ENCODE peak calls at places on chromosomes 2 and 18, in nine cellular contexts. H is HTR-8/SVneo; I is neural crest cell; O is stimulated activated CD4-positive, alpha-beta T cell treated with anti-CD3 and anti-CD28 coated beads, Interleukin-15, amount 100 ng/mL, for 1 hour; U is brain pericyte; R is H54; M is left cardiac atrium; K is AG08395; N is stimulated activated effector memory CD8-positive, alpha-beta T cell treated with anti-CD3 and anti-CD28 coated beads, Interleukin-12 subunit alpha, Interleukin-12 subunit beta, amount 100 ng/mL, for 72 hours. S is an unnamed sample.

GRCh38 chr2:20429528-20429927 is 17.3 kb upstream of the RHOB start:
- DNase-seq in H (no peak), O (no peak), U (no peak), N (no peak), M (no peak), I (no peak), K (no peak), R (no peak), S (no peak)

GRCh38 chr2:239466046-239466754 is 65.4 kb upstream of the HDAC4 start:
- DNase-seq in U (no peak), K (peak), O (no peak), I (no peak), M (peak), N (no peak), R (no peak), H (no peak), S (no peak)

GRCh38 chr2:217220228-217221013 is 360.6 kb upstream of the TNP1 start:
- DNase-seq in O (no peak), M (peak), H (no peak), I (no peak), U (no peak), N (no peak), R (no peak), K (no peak), S (no peak)

GRCh38 chr2:105744909-105745853 is at the start of gene NCK2:
- DNase-seq in U (no peak), O (no peak), K (peak), I (peak), N (no peak), R (peak), M (peak), H (peak), S (no peak)

GRCh38 chr2:104448661-104449410 is 405.1 kb upstream of the POU3F3 start:
- DNase-seq in M (no peak), I (no peak), K (no peak), R (no peak), U (no peak), N (no peak), H (no peak), O (no peak), S (no peak)

GRCh38 chr2:27323592-27324285 is 842 bp upstream of the MPV17 start:
- DNase-seq in U (no peak), O (no peak), N (no peak), M (no peak), R (no peak), I (no peak), H (no peak), K (no peak), S (no peak)

GRCh38 chr18:58180738-58181353 is 136.8 kb downstream of the NEDD4L start:
- DNase-seq in O (peak), U (no peak), M (no peak), R (peak), I (peak), K (peak), N (peak), H (peak), S (peak)

GRCh38 chr2:88097891-88098557 is 29.8 kb downstream of the FABP1 start:
- DNase-seq in I (no peak), M (no peak), H (no peak), U (no peak), O (no peak), K (no peak), N (no peak), R (no peak), S (no peak)

GRCh38 chr2:82852787-82853186 is 1606.3 kb downstream of the SUCLG1 start:
- DNase-seq in R (no peak), U (no peak), O (no peak), H (no peak), I (no peak), K (no peak), N (no peak), M (no peak), S (no peak)

GRCh38 chr2:157875720-157876065 is 437 bp downstream of the ACVR1 start:
- DNase-seq in O (no peak), K (no peak), R (no peak), M (no peak), N (peak), I (peak), H (peak), U (no peak), S (peak)

GRCh38 chr2:156896294-156896693 is 361.2 kb upstream of the GALNT5 start:
- DNase-seq in M (no peak), K (peak), N (no peak), R (no peak), U (no peak), H (no peak), I (no peak), O (no peak), S (no peak)

GRCh38 chr2:188682864-188683263 is 291.3 kb upstream of the COL3A1 start:
- DNase-seq in R (no peak), I (no peak), N (no peak), K (no peak), U (no peak), O (no peak), H (no peak), M (no peak), S (no peak)

GRCh38 chr2:185736210-185736609 is 2.4 kb upstream of the FSIP2 start:
- DNase-seq in R (no peak), O (no peak), I (no peak), M (no peak), U (no peak), N (no peak), H (no peak), K (no peak), S (no peak)

GRCh38 chr2:235981629-235982028 is 186.6 kb downstream of the GBX2 start:
- DNase-seq in I (peak), U (no peak), O (no peak), R (no peak), K (no peak), M (no peak), N (no peak), H (no peak), S (no peak)

GRCh38 chr2:85216927-85217326 is 83.7 kb downstream of the TCF7L1 start:
- DNase-seq in M (no peak), U (no peak), H (no peak), O (no peak), N (no peak), K (no peak), R (no peak), I (no peak), S (no peak)

GRCh38 chr2:70494283-70494886 is 59.2 kb downstream of the TGFA start:
- DNase-seq in H (no peak), N (no peak), O (no peak), U (no peak), K (no peak), R (no peak), M (no peak), I (no peak), S (no peak)

GRCh38 chr2:42100696-42101585 is 53.1 kb downstream of the PKDCC start:
- DNase-seq in I (no peak), M (peak), O (peak), R (peak), U (no peak), N (peak), K (peak), H (no peak), S (peak)

GRCh38 chr2:196275646-196276352 is 104.4 kb upstream of the STK17B start:
- DNase-seq in M (no peak), K (peak), U (no peak), R (no peak), O (no peak), H (no peak), N (peak), I (no peak), S (no peak)

GRCh38 chr2:66240284-66240683 is 194.6 kb upstream of the MEIS1 start:
- DNase-seq in R (no peak), O (no peak), M (no peak), H (no peak), U (no peak), K (no peak), I (no peak), N (no peak), S (no peak)

GRCh38 chr2:8298783-8299182 is 383.1 kb upstream of the ID2 start:
- DNase-seq in U (no peak), K (no peak), R (no peak), H (no peak), N (no peak), M (peak), O (no peak), I (no peak), S (no peak)

GRCh38 chr2:33552758-33553461 is 46.2 kb downstream of the FAM98A start:
- DNase-seq in U (no peak), H (no peak), R (no peak), I (no peak), N (no peak), O (no peak), K (peak), M (no peak), S (no peak)

GRCh38 chr2:105393373-105394055 is 5.3 kb downstream of the FHL2 start:
- DNase-seq in N (no peak), H (no peak), U (no peak), R (no peak), I (no peak), O (no peak), M (peak), K (no peak), S (no peak)

GRCh38 chr2:134855709-134856108 is 17.3 kb downstream of the ACMSD start:
- DNase-seq in O (no peak), M (no peak), K (no peak), N (no peak), H (no peak), I (no peak), U (no peak), R (no peak), S (no peak)

GRCh38 chr2:21441442-21441841 is 317.7 kb downstream of the TDRD15 start:
- DNase-seq in O (no peak), K (no peak), M (no peak), H (no peak), U (no peak), N (no peak), R (no peak), I (no peak), S (no peak)

GRCh38 chr2:12169721-12170120 is 423.3 kb downstream of the LPIN1 start:
- DNase-seq in K (peak), R (no peak), O (no peak), N (no peak), H (peak), M (peak), U (no peak), I (no peak), S (no peak)

GRCh38 chr2:207504513-207505171 is 25.1 kb upstream of the CREB1 start:
- DNase-seq in I (peak), M (peak), N (no peak), K (peak), O (no peak), R (no peak), H (no peak), U (no peak), S (no peak)

GRCh38 chr2:234494361-234495075 is 2.4 kb downstream of the ARL4C start:
- DNase-seq in N (no peak), M (no peak), H (no peak), O (no peak), U (no peak), I (no peak), R (peak), K (no peak), S (peak)

GRCh38 chr18:80171190-80171872 is 62.3 kb downstream of the ADNP2 start:
- DNase-seq in U (no peak), R (peak), M (peak), K (peak), I (peak), N (peak), O (peak), H (no peak), S (peak)

GRCh38 chr2:177306550-177306949 is 42.0 kb upstream of the NFE2L2 start:
- DNase-seq in M (no peak), K (peak), R (no peak), O (no peak), N (no peak), U (no peak), I (no peak), H (no peak), S (no peak)

GRCh38 chr2:11870584-11870983 is 124.2 kb downstream of the LPIN1 start:
- DNase-seq in U (no peak), R (no peak), I (no peak), O (no peak), H (no peak), N (no peak), M (no peak), K (no peak), S (no peak)

GRCh38 chr2:121140734-121141133 is 144.3 kb downstream of the TFCP2L1 start:
- DNase-seq in I (no peak), M (no peak), U (no peak), O (no peak), H (no peak), R (no peak), N (no peak), K (no peak), S (no peak)

GRCh38 chr2:160247295-160247694 is 47.2 kb upstream of the ITGB6 start:
- DNase-seq in R (no peak), M (no peak), H (no peak), O (no peak), U (no peak), K (no peak), I (no peak), N (no peak), S (no peak)

GRCh38 chr2:179051250-179051649 is 1.3 kb upstream of the CCDC141 start:
- DNase-seq in K (no peak), U (no peak), N (no peak), M (no peak), I (no peak), R (no peak), H (no peak), O (no peak), S (no peak)

GRCh38 chr2:241636182-241636982 is 576 bp downstream of the THAP4 start:
- DNase-seq in I (peak), K (peak), U (no peak), N (peak), R (peak), M (peak), H (peak), O (peak), S (peak)

GRCh38 chr2:98524168-98524567 is 79.5 kb downstream of the INPP4A start:
- DNase-seq in I (no peak), O (no peak), N (no peak), K (no peak), H (no peak), M (no peak), R (no peak), U (no peak), S (no peak)

GRCh38 chr18:10421859-10422258 is 32.6 kb upstream of the APCDD1 start:
- DNase-seq in I (no peak), R (no peak), U (no peak), K (peak), N (no peak), H (no peak), M (no peak), O (no peak), S (no peak)

GRCh38 chr2:159202568-159203071 is 83.9 kb downstream of the WDSUB1 start:
- DNase-seq in O (no peak), K (peak), I (no peak), H (peak), M (peak), R (peak), U (peak), N (no peak), S (no peak)

S was measured in naive thymus-derived CD4-positive, alpha-beta T cell.